ENCODE peak calls at places on chromosomes 12 and 14, in eight cellular contexts. J is left colon, R is right atrium auricular region, M is heart right ventricle, Q is BJ, U is AG08395, Y is epithelial cell of proximal tubule, K is A673. Z is an unnamed sample.

GRCh38 chr12:17954788-17955187 is 135.2 kb downstream of the RERGL start:
- DNase-seq in Y (no peak), K (no peak), R (no peak), J (no peak), M (no peak), U (no peak), Q (no peak), Z (peak; percentile 52)

GRCh38 chr14:61571931-61572330 is 123.4 kb upstream of the HIF1A start:
- DNase-seq in U (no peak), R (peak; percentile 36), K (no peak), M (no peak), Y (no peak), J (no peak), Q (no peak), Z (no peak)

GRCh38 chr12:13436696-13437391 is 240.3 kb downstream of the EMP1 start:
- DNase-seq in R (peak; percentile 78), Y (peak; percentile 16), M (no peak), Q (no peak), J (no peak), K (peak; percentile 71), U (peak; percentile 72), Z (peak; percentile 52)

GRCh38 chr14:81831128-81831815 is 297.6 kb upstream of the SEL1L start:
- DNase-seq in Q (no peak), R (peak; percentile 78), J (no peak), M (peak; percentile 38), Y (no peak), K (peak; percentile 8), U (no peak), Z (no peak)

GRCh38 chr14:90274808-90275454 is 18.6 kb downstream of the PSMC1 start:
- DNase-seq in U (peak; percentile 48), K (peak; percentile 57), J (no peak), Q (no peak), M (no peak), R (peak; percentile 61), Y (no peak), Z (no peak)

GRCh38 chr12:107302649-107303386 is 209.5 kb upstream of the CRY1 start:
- DNase-seq in U (no peak), R (no peak), Q (no peak), Y (no peak), J (no peak), K (no peak), M (no peak), Z (no peak)

GRCh38 chr12:38934078-38934584 is 28.7 kb upstream of the CPNE8 start:
- DNase-seq in M (no peak), J (no peak), Q (no peak), K (no peak), Y (no peak), R (no peak), U (no peak), Z (no peak)

GRCh38 chr12:106227641-106228319 is 20.0 kb downstream of the CKAP4 start:
- DNase-seq in M (no peak), K (no peak), Y (no peak), R (peak; percentile 80), U (no peak), J (peak; percentile 47), Q (no peak), Z (peak; percentile 57)

GRCh38 chr12:5794156-5794555 is 150.9 kb downstream of the ANO2 start:
- DNase-seq in R (no peak), Y (no peak), K (no peak), J (no peak), M (peak; percentile 13), U (no peak), Q (no peak), Z (no peak)

GRCh38 chr12:125983094-125983783 is 918.0 kb downstream of the AACS start:
- DNase-seq in Y (peak; percentile 13), R (no peak), U (no peak), Q (no peak), K (peak; percentile 82), M (peak; percentile 11), J (peak; percentile 63), Z (peak; percentile 78)

GRCh38 chr12:75970310-75970709 is 61.3 kb downstream of the PHLDA1 start:
- DNase-seq in J (no peak), M (no peak), Q (no peak), K (no peak), Y (no peak), U (no peak), R (no peak), Z (no peak)

GRCh38 chr12:22543246-22544037 is 900 bp downstream of the C2CD5 start:
- DNase-seq in U (no peak), K (no peak), R (no peak), M (peak; percentile 52), J (peak; percentile 89), Q (no peak), Y (no peak), Z (peak; percentile 76)

GRCh38 chr12:48446372-48446771 is 26.0 kb upstream of the ANP32D start:
- DNase-seq in K (peak; percentile 62), J (no peak), Q (no peak), M (no peak), Y (no peak), R (no peak), U (no peak), Z (peak; percentile 93)

GRCh38 chr12:95326450-95326849 is 108.8 kb downstream of the VEZT start:
- DNase-seq in M (no peak), K (no peak), Y (no peak), J (no peak), Q (no peak), R (no peak), U (peak; percentile 34), Z (no peak)

GRCh38 chr12:80485222-80485987 is 41.4 kb downstream of the PTPRQ start:
- DNase-seq in J (no peak), K (no peak), M (no peak), R (no peak), Q (no peak), U (no peak), Y (no peak), Z (no peak)

GRCh38 chr14:87343641-87344040 is 649.3 kb downstream of the GALC start:
- DNase-seq in M (no peak), Q (no peak), J (no peak), K (no peak), Y (no peak), R (no peak), U (no peak), Z (no peak)

GRCh38 chr14:100540141-100540925 is 46.9 kb downstream of the BEGAIN start:
- DNase-seq in M (peak; percentile 11), K (no peak), J (peak; percentile 21), Y (no peak), R (no peak), Q (no peak), U (no peak), Z (peak; percentile 22)

GRCh38 chr12:112294793-112295192 is 87.4 kb downstream of the HECTD4 start:
- DNase-seq in Y (no peak), U (no peak), R (no peak), Q (no peak), J (no peak), K (peak; percentile 32), M (no peak), Z (peak; percentile 46)

GRCh38 chr12:32053881-32054624 is 52.6 kb upstream of the BICD1 start:
- DNase-seq in U (no peak), Q (no peak), M (no peak), J (no peak), R (no peak), K (no peak), Y (no peak), Z (no peak)